ENCODE peak calls at places on chromosomes 5 and 9, in five cellular contexts. V is cardiac muscle cell, O is thyroid gland, Y is mucosa of descending colon, M is OCI-LY7. A is an unnamed sample.

GRCh38 chr5:58114324-58114723 is 345.6 kb downstream of the PLK2 start:
- DNase-seq in O (no peak), Y (no peak), V (no peak), M (no peak), A (peak)

GRCh38 chr9:35645736-35646582 is 4.8 kb downstream of the SIT1 start:
- DNase-seq in Y (peak), M (no peak), V (peak), O (peak), A (peak)

GRCh38 chr9:93346240-93347112 is 105.0 kb upstream of the FAM120A start:
- DNase-seq in M (no peak), O (no peak), V (peak), Y (peak), A (no peak)

GRCh38 chr5:136890431-136891148 is 525.2 kb upstream of the TRPC7 start:
- DNase-seq in V (no peak), O (no peak), M (no peak), Y (no peak), A (no peak)

GRCh38 chr5:78353520-78353919 is 6.9 kb upstream of the SCAMP1 start:
- DNase-seq in O (no peak), V (no peak), Y (no peak), M (no peak), A (no peak)

GRCh38 chr9:129407905-129408452 is 212.9 kb downstream of the C9orf50 start:
- DNase-seq in Y (peak), M (no peak), V (no peak), O (no peak), A (no peak)

GRCh38 chr9:75996726-75997125 is 106.3 kb downstream of the PCSK5 start:
- DNase-seq in O (no peak), M (no peak), Y (no peak), V (no peak), A (peak)

GRCh38 chr5:111266491-111266890 is 42.3 kb downstream of the CAMK4 start:
- DNase-seq in O (no peak), V (no peak), Y (no peak), M (no peak), A (peak)

GRCh38 chr9:91530829-91531228 is 107.2 kb upstream of the NFIL3 start:
- DNase-seq in V (no peak), M (no peak), O (no peak), Y (no peak), A (peak)

GRCh38 chr9:4442806-4443205 is 47.5 kb upstream of the SLC1A1 start:
- DNase-seq in M (no peak), V (no peak), O (no peak), Y (no peak), A (no peak)

GRCh38 chr5:38414348-38414747 is 142.1 kb downstream of the LIFR start:
- DNase-seq in O (no peak), M (no peak), V (no peak), Y (no peak), A (no peak)

GRCh38 chr9:110583237-110583636 is 3.7 kb upstream of the SVEP1 start:
- DNase-seq in Y (no peak), O (no peak), M (no peak), V (no peak), A (no peak)

GRCh38 chr5:125235995-125236394 is 489.6 kb upstream of the ZNF608 start:
- DNase-seq in V (no peak), M (no peak), Y (no peak), O (no peak), A (no peak)

GRCh38 chr5:92126182-92126581 is 743.1 kb upstream of the ARRDC3 start:
- DNase-seq in M (no peak), V (no peak), Y (no peak), O (no peak), A (no peak)

GRCh38 chr5:176870110-176870591 is 29.0 kb downstream of the HK3 start:
- DNase-seq in M (peak), V (peak), Y (peak), O (peak), A (peak)

GRCh38 chr5:1159341-1159675 is 42.1 kb upstream of the SLC6A19 start:
- DNase-seq in V (no peak), M (no peak), Y (no peak), O (no peak), A (no peak)

GRCh38 chr5:79183617-79184016 is 52.3 kb upstream of the JMY start:
- DNase-seq in Y (no peak), V (no peak), M (no peak), O (no peak), A (peak)

GRCh38 chr5:35319231-35320002 is 89.1 kb upstream of the PRLR start:
- DNase-seq in M (no peak), V (no peak), O (peak), Y (peak), A (peak)

GRCh38 chr5:72252574-72253155 is 67.4 kb downstream of the MRPS27 start:
- DNase-seq in V (no peak), M (no peak), Y (no peak), O (no peak), A (no peak)

GRCh38 chr5:36494756-36495637 is 111.4 kb upstream of the SLC1A3 start:
- DNase-seq in M (no peak), O (peak), Y (no peak), V (no peak), A (peak)

GRCh38 chr5:96717874-96718273 is 55.7 kb downstream of the CAST start:
- DNase-seq in V (no peak), Y (no peak), O (no peak), M (no peak), A (peak)

GRCh38 chr5:153818626-153819025 is 220.1 kb downstream of the FAM114A2 start:
- DNase-seq in Y (no peak), V (no peak), O (no peak), M (no peak), A (peak)

GRCh38 chr5:40383719-40384651 is 295.7 kb upstream of the PTGER4 start:
- DNase-seq in Y (no peak), M (no peak), V (no peak), O (no peak), A (peak)

GRCh38 chr5:2142456-2142954 is 259.8 kb upstream of the IRX4 start:
- DNase-seq in Y (no peak), M (no peak), V (no peak), O (no peak), A (no peak)

DNA sequence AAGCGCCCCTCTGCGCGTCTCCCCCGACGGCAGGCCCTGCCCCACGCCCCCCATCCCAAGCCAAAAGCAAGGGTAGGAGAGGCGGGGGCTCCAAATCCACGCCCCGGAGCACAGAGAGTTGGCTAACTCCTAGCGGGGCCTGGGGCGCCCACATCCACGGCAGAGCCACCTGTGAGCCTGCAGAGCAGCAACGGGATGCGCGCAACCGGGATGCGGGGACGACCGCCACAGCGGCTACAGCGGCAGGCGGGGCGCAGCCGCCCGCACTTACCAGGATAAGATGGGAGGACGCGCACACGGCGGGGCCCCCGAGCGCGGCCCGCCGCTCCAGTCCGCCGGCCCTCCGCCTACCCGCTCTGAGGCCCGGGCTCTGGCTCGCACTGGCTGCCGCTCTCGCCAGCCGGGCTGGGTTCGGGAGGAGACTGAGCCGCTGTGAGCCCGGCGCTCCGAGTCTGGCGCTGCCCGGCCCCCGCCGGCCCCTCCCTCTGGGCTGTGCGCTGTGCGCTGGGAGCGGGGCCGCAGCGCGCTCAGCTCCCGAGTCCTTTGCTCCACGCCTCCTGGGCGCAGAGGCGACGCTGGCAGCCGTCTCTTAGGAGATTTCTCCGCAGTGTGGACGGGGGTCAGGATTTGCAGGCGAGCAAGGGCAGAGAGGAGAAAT is at the start of gene SLC24A2:
- DNase-seq in O (no peak), Y (no peak), V (peak), M (no peak), A (no peak)
- H3K4me3 ChIP-seq in O (no peak), Y (no peak), V (peak), M (no peak), A (no peak)

GRCh38 chr5:82167372-82167771 is 110.8 kb downstream of the RPS23 start:
- DNase-seq in M (peak), Y (no peak), V (no peak), O (no peak), A (no peak)
- H3K4me3 ChIP-seq in M (no peak), Y (no peak), V (no peak), O (no peak), A (no peak)

GRCh38 chr5:32249668-32250067 is 63.1 kb downstream of the MTMR12 start:
- DNase-seq in M (no peak), O (peak), V (no peak), Y (no peak), A (no peak)
- H3K4me3 ChIP-seq in M (no peak), O (no peak), V (no peak), Y (no peak), A (no peak)

GRCh38 chr9:89732295-89732951 is 127.6 kb downstream of the GADD45G start:
- DNase-seq in Y (no peak), M (no peak), V (no peak), O (no peak), A (peak)
- H3K4me3 ChIP-seq in Y (no peak), M (no peak), V (no peak), O (no peak), A (no peak)

GRCh38 chr9:88968799-88969198 is 22.5 kb upstream of the S1PR3 start:
- DNase-seq in Y (no peak), V (no peak), O (no peak), M (no peak), A (no peak)
- H3K4me3 ChIP-seq in Y (no peak), V (no peak), O (no peak), M (no peak), A (no peak)

GRCh38 chr5:131710391-131710790 is 75.4 kb upstream of the RAPGEF6 start:
- DNase-seq in O (no peak), V (no peak), Y (no peak), M (no peak), A (no peak)
- H3K4me3 ChIP-seq in O (no peak), V (no peak), Y (no peak), M (no peak), A (no peak)

DNA sequence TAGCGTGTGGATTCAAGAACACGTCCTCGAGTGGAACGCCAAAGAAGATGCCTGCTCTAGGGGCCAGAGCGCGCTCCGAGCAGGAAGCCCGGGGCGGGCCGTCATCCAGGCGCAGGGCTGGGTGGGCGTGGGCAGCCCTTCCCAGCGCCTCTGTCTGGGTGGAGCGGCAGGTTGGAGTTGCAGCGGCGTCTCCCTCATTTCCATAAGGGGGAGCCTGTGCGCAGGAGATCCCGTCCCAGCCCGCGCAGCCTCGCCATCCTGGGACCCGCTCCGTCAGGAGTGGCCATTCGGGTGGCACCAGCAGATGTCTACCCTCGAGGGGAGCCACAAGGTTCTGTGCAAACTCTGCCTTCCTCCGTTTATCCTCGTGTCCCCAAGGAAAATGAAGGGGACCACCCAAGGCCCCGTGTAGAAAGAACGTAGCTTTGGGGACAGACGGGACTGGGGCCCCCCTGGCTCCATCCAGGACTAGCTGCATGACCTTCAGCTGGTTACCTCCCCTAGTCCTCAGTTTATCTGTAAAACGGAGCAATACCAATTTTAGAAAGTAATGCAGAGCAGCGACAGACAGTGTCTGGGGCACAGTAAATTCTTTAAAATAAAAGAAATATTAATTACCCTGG is 155.5 kb upstream of the SMIM23 start:
- DNase-seq in M (no peak), V (peak), O (peak), Y (peak), A (peak)
- H3K4me3 ChIP-seq in M (no peak), V (no peak), O (no peak), Y (no peak), A (no peak)

DNA sequence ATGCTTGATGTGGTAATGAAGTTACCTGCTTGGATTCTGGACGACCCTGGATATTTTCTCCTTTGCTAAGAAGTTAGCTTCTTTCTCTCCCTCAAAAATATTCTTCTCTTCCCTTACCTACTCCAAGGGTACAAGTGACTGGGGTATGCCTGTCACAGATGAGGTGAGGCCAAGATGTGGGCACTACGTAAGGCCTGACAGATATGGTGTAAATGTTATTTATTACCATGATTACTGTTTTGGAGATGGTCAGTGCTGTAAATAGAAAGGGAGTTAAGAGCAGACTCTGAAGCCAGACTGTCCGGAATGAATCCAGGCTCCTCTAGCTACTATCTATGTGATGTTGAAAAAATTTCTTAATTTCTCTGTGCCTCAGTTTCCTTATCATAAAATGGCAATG is 1.1 kb upstream of the KIAA1958 start:
- DNase-seq in O (no peak), Y (no peak), M (no peak), V (no peak), A (no peak)
- H3K4me3 ChIP-seq in O (no peak), Y (no peak), M (peak), V (peak), A (no peak)

DNA sequence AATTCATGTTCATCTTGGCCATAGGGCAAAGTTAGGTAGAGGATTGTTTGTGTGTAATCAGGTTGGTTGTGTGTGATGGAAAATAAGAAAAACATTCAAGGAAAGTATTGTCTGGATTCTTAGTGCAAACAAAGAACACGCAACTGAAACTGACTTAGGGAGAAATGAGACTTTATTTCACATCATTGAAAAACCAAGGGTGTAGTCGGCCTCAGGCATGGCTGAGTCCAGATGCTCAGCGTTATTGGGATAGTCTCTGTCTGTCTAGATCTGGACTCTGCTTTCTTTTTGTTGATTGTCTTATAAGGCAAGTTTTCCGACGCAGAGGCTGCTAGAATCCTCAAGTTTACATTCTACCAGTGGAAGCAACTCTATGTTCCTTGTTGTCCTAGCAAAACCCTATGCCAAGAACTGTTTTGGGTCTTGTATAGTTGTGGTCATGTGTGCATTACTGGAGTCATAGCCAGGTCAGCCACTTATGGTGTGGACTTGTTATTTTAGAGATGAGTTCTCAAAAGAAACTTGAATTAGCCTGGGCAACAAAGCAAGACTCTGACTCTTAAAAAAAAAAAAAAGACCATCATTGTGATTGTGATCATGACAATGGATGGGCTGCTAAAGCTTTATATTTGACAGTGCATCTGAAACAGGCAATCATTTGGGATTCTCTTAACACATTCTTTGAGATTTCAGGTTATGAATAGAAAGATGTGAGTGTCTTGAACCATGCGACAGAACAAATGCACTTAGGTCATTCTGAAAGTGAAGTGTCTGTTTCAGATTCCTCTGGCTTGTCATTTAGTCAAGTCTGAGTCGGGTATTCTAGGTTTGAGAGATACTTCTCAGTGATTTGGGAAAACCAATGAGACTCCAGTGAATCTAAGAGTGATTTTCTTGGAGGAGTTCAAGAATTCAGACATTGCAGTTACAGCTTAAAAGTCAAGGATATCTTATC is 82.6 kb downstream of the DOCK2 start:
- DNase-seq in Y (no peak), O (peak), M (no peak), V (no peak), A (no peak)
- H3K4me3 ChIP-seq in Y (no peak), O (no peak), M (no peak), V (no peak), A (no peak)